ENCODE peak calls at places on chromosomes 3 and 15, in six cellular contexts. One of them, this sample, is unnamed.

GRCh38 chr15:55637086-55637485 is 48.9 kb upstream of the PYGO1 start:
- DNase-seq in AG09309: no peak
- DNase-seq in nephron progenitor cell: no peak
- DNase-seq in GM12878: no peak
- DNase-seq in lower lobe of right lung: no peak
- DNase-seq in fibroblast of villous mesenchyme: no peak
- DNase-seq in this sample: no peak

GRCh38 chr3:51706788-51707731 is at the start of gene GRM2:
- DNase-seq in fibroblast of villous mesenchyme: peak; percentile 88
- DNase-seq in nephron progenitor cell: peak; percentile 97
- DNase-seq in AG09309: no peak
- DNase-seq in GM12878: no peak
- DNase-seq in lower lobe of right lung: peak; percentile 81
- DNase-seq in this sample: no peak

GRCh38 chr3:133928136-133928893 is 32.6 kb upstream of the RAB6B start:
- DNase-seq in GM12878: no peak
- DNase-seq in AG09309: no peak
- DNase-seq in lower lobe of right lung: no peak
- DNase-seq in fibroblast of villous mesenchyme: no peak
- DNase-seq in nephron progenitor cell: no peak
- DNase-seq in this sample: no peak

GRCh38 chr15:48358229-48358641 is 27.0 kb downstream of the DUT start:
- DNase-seq in fibroblast of villous mesenchyme: peak; percentile 58
- DNase-seq in nephron progenitor cell: no peak
- DNase-seq in lower lobe of right lung: no peak
- DNase-seq in AG09309: no peak
- DNase-seq in GM12878: no peak
- DNase-seq in this sample: no peak

GRCh38 chr15:33032053-33032452 is 162.5 kb downstream of the FMN1 start:
- DNase-seq in lower lobe of right lung: no peak
- DNase-seq in fibroblast of villous mesenchyme: no peak
- DNase-seq in nephron progenitor cell: no peak
- DNase-seq in AG09309: no peak
- DNase-seq in GM12878: no peak
- DNase-seq in this sample: no peak

GRCh38 chr3:39126532-39127071 is 19.1 kb downstream of the TTC21A start:
- DNase-seq in GM12878: no peak
- DNase-seq in nephron progenitor cell: peak; percentile 38
- DNase-seq in AG09309: no peak
- DNase-seq in fibroblast of villous mesenchyme: peak; percentile 74
- DNase-seq in lower lobe of right lung: peak; percentile 52
- DNase-seq in this sample: no peak

GRCh38 chr3:112010631-112011030 is 11.9 kb downstream of the TAGLN3 start:
- DNase-seq in lower lobe of right lung: no peak
- DNase-seq in GM12878: no peak
- DNase-seq in nephron progenitor cell: no peak
- DNase-seq in AG09309: no peak
- DNase-seq in fibroblast of villous mesenchyme: peak; percentile 10
- DNase-seq in this sample: no peak

GRCh38 chr3:196942915-196943277 is 568 bp upstream of the NCBP2 start:
- DNase-seq in GM12878: no peak
- DNase-seq in AG09309: no peak
- DNase-seq in lower lobe of right lung: no peak
- DNase-seq in fibroblast of villous mesenchyme: peak; percentile 42
- DNase-seq in nephron progenitor cell: peak; percentile 40
- DNase-seq in this sample: no peak

GRCh38 chr15:32106401-32107381 is 76.4 kb downstream of the CHRNA7 start:
- DNase-seq in lower lobe of right lung: no peak
- DNase-seq in nephron progenitor cell: no peak
- DNase-seq in GM12878: no peak
- DNase-seq in AG09309: no peak
- DNase-seq in fibroblast of villous mesenchyme: no peak
- DNase-seq in this sample: no peak

GRCh38 chr3:58260261-58260731 is 22.7 kb downstream of the ABHD6 start:
- DNase-seq in GM12878: no peak
- DNase-seq in lower lobe of right lung: no peak
- DNase-seq in fibroblast of villous mesenchyme: peak; percentile 55
- DNase-seq in AG09309: peak; percentile 37
- DNase-seq in nephron progenitor cell: no peak
- DNase-seq in this sample: no peak

GRCh38 chr3:100708644-100708988 is 678 bp upstream of the TFG start:
- DNase-seq in fibroblast of villous mesenchyme: no peak
- DNase-seq in lower lobe of right lung: no peak
- DNase-seq in GM12878: no peak
- DNase-seq in AG09309: no peak
- DNase-seq in nephron progenitor cell: no peak
- DNase-seq in this sample: no peak

GRCh38 chr3:168620854-168621253 is 525.1 kb upstream of the GOLIM4 start:
- DNase-seq in fibroblast of villous mesenchyme: peak; percentile 4
- DNase-seq in nephron progenitor cell: peak; percentile 49
- DNase-seq in lower lobe of right lung: no peak
- DNase-seq in GM12878: no peak
- DNase-seq in AG09309: no peak
- DNase-seq in this sample: peak; percentile 7

GRCh38 chr3:45125550-45126026 is 20.6 kb downstream of the CDCP1 start:
- DNase-seq in AG09309: no peak
- DNase-seq in GM12878: no peak
- DNase-seq in lower lobe of right lung: peak; percentile 65
- DNase-seq in fibroblast of villous mesenchyme: no peak
- DNase-seq in nephron progenitor cell: no peak
- DNase-seq in this sample: no peak

GRCh38 chr3:37174532-37175126 is at the start of gene LRRFIP2:
- DNase-seq in GM12878: peak; percentile 51
- DNase-seq in lower lobe of right lung: no peak
- DNase-seq in fibroblast of villous mesenchyme: peak; percentile 72
- DNase-seq in AG09309: no peak
- DNase-seq in nephron progenitor cell: no peak
- DNase-seq in this sample: no peak

GRCh38 chr3:9183011-9183410 is 66.4 kb downstream of the SRGAP3 start:
- DNase-seq in GM12878: no peak
- DNase-seq in nephron progenitor cell: no peak
- DNase-seq in lower lobe of right lung: no peak
- DNase-seq in fibroblast of villous mesenchyme: no peak
- DNase-seq in AG09309: no peak
- DNase-seq in this sample: no peak

GRCh38 chr3:3532544-3532943 is 266.7 kb upstream of the LRRN1 start:
- DNase-seq in lower lobe of right lung: no peak
- DNase-seq in nephron progenitor cell: no peak
- DNase-seq in fibroblast of villous mesenchyme: no peak
- DNase-seq in AG09309: no peak
- DNase-seq in GM12878: no peak
- DNase-seq in this sample: no peak

GRCh38 chr15:44713006-44713966 is 2.0 kb downstream of the B2M start:
- DNase-seq in GM12878: no peak
- DNase-seq in nephron progenitor cell: no peak
- DNase-seq in AG09309: no peak
- DNase-seq in lower lobe of right lung: no peak
- DNase-seq in fibroblast of villous mesenchyme: peak; percentile 51
- DNase-seq in this sample: no peak
- TF ChIP-seq CTCF in GM12878: peak; percentile 25
- TF ChIP-seq CTCF in nephron progenitor cell: no peak
- TF ChIP-seq CTCF in AG09309: peak; percentile 41
- TF ChIP-seq CTCF in lower lobe of right lung: peak; percentile 13
- TF ChIP-seq CTCF in fibroblast of villous mesenchyme: peak; percentile 37
- TF ChIP-seq CTCF in this sample: peak; percentile 37

GRCh38 chr15:63505842-63506222 is 1.4 kb downstream of the USP3 start:
- DNase-seq in lower lobe of right lung: no peak
- DNase-seq in fibroblast of villous mesenchyme: no peak
- DNase-seq in AG09309: no peak
- DNase-seq in GM12878: no peak
- DNase-seq in nephron progenitor cell: no peak
- DNase-seq in this sample: no peak
- TF ChIP-seq CTCF in lower lobe of right lung: no peak
- TF ChIP-seq CTCF in fibroblast of villous mesenchyme: no peak
- TF ChIP-seq CTCF in AG09309: no peak
- TF ChIP-seq CTCF in GM12878: no peak
- TF ChIP-seq CTCF in nephron progenitor cell: no peak
- TF ChIP-seq CTCF in this sample: no peak

DNA sequence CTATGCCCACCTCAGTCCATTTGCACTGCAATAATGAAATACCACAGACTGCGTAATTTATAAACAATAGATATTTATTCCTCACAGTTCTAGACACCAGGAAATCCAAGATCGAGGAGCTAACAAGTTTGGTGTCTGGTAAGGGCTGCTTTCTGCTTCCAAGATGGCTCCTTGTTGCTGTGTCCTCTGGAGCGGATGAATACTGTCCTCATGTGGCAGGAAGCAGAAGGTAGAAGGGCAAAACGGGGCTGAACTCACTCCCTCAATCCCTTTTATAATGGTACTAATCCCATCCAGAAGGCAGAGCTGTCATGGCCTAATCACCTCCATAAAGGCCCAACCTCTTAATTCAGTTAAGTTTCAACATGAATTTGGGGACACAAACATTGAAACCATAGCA is 75.3 kb downstream of the P2RY1 start:
- DNase-seq in GM12878: no peak
- DNase-seq in lower lobe of right lung: no peak
- DNase-seq in nephron progenitor cell: no peak
- DNase-seq in fibroblast of villous mesenchyme: no peak
- DNase-seq in AG09309: no peak
- DNase-seq in this sample: no peak
- TF ChIP-seq CTCF in GM12878: peak; percentile 15
- TF ChIP-seq CTCF in lower lobe of right lung: peak; percentile 24
- TF ChIP-seq CTCF in nephron progenitor cell: no peak
- TF ChIP-seq CTCF in fibroblast of villous mesenchyme: no peak
- TF ChIP-seq CTCF in AG09309: no peak
- TF ChIP-seq CTCF in this sample: no peak

GRCh38 chr15:53976844-53977392 is 1.3 kb upstream of the UNC13C start:
- DNase-seq in lower lobe of right lung: no peak
- DNase-seq in AG09309: no peak
- DNase-seq in fibroblast of villous mesenchyme: no peak
- DNase-seq in GM12878: no peak
- DNase-seq in nephron progenitor cell: peak; percentile 43
- DNase-seq in this sample: no peak

GRCh38 chr15:53974813-53975212 is 3.4 kb upstream of the UNC13C start:
- DNase-seq in GM12878: no peak
- DNase-seq in fibroblast of villous mesenchyme: no peak
- DNase-seq in AG09309: no peak
- DNase-seq in nephron progenitor cell: no peak
- DNase-seq in lower lobe of right lung: no peak
- DNase-seq in this sample: no peak

GRCh38 chr15:53982281-53982680 is 4.0 kb downstream of the UNC13C start:
- DNase-seq in nephron progenitor cell: no peak
- DNase-seq in lower lobe of right lung: no peak
- DNase-seq in fibroblast of villous mesenchyme: no peak
- DNase-seq in GM12878: no peak
- DNase-seq in AG09309: no peak
- DNase-seq in this sample: no peak

GRCh38 chr15:53979051-53979788 is 979 bp downstream of the UNC13C start:
- DNase-seq in GM12878: no peak
- DNase-seq in nephron progenitor cell: no peak
- DNase-seq in lower lobe of right lung: no peak
- DNase-seq in AG09309: no peak
- DNase-seq in fibroblast of villous mesenchyme: no peak
- DNase-seq in this sample: no peak

GRCh38 chr15:53978248-53978906 is at the start of gene UNC13C:
- DNase-seq in GM12878: no peak
- DNase-seq in lower lobe of right lung: peak; percentile 46
- DNase-seq in AG09309: no peak
- DNase-seq in nephron progenitor cell: peak; percentile 68
- DNase-seq in fibroblast of villous mesenchyme: no peak
- DNase-seq in this sample: no peak
- TF ChIP-seq CTCF in GM12878: no peak
- TF ChIP-seq CTCF in lower lobe of right lung: no peak
- TF ChIP-seq CTCF in AG09309: no peak
- TF ChIP-seq CTCF in nephron progenitor cell: no peak
- TF ChIP-seq CTCF in fibroblast of villous mesenchyme: no peak
- TF ChIP-seq CTCF in this sample: no peak